ENCODE peak calls at places on chromosomes 7 and 10, in five cellular contexts. G is PC-3, Q is left ventricle myocardium inferior, W is fibroblast of lung, R is tibial artery. S is an unnamed sample. For H3K36me3 and H3K9me3, the result is how much of the 10 kb centered on the place peaks cover.

GRCh38 chr7:18555120-18555519 is 59.6 kb downstream of the HDAC9 start:
- DNase-seq in R (no peak), Q (no peak), G (no peak), W (no peak), S (no peak)

GRCh38 chr7:32217841-32218467 is 147.7 kb upstream of the PDE1C start:
- DNase-seq in Q (no peak), R (no peak), W (no peak), G (no peak), S (no peak)

GRCh38 chr10:73439055-73439454 is 5.7 kb upstream of the MSS51 start:
- DNase-seq in G (no peak), W (peak), Q (no peak), R (no peak), S (no peak)

GRCh38 chr10:122461367-122461728 is at the start of gene HTRA1:
- DNase-seq in R (peak), W (peak), Q (peak), G (peak), S (peak)

GRCh38 chr10:114199239-114199638 is 20.1 kb downstream of the TDRD1 start:
- DNase-seq in R (no peak), W (no peak), G (no peak), Q (no peak), S (no peak)

GRCh38 chr7:30027065-30027456 is 559 bp upstream of the FKBP14 start:
- DNase-seq in Q (no peak), W (no peak), G (peak), R (no peak), S (peak)

GRCh38 chr7:114921636-114922150 is at the start of gene MDFIC:
- DNase-seq in R (no peak), G (no peak), W (no peak), Q (no peak), S (peak)

GRCh38 chr7:76997381-76998262 is 34.5 kb downstream of the SPDYE17 start:
- DNase-seq in G (no peak), Q (no peak), R (no peak), W (no peak), S (no peak)

GRCh38 chr7:84336303-84336702 is 141.7 kb upstream of the SEMA3A start:
- DNase-seq in G (no peak), W (peak), Q (no peak), R (no peak), S (no peak)

GRCh38 chr7:139453673-139454321 is 29.7 kb downstream of the KLRG2 start:
- DNase-seq in W (no peak), R (no peak), Q (no peak), G (no peak), S (no peak)

GRCh38 chr7:90412458-90413184 is 9.4 kb downstream of the CLDN12 start:
- DNase-seq in Q (no peak), R (no peak), W (peak), G (peak), S (no peak)

GRCh38 chr7:96169439-96169838 is 152.5 kb downstream of the SLC25A13 start:
- DNase-seq in G (no peak), W (peak), Q (no peak), R (no peak), S (no peak)

GRCh38 chr7:31058122-31058521 is 6.0 kb downstream of the ADCYAP1R1 start:
- DNase-seq in W (no peak), Q (no peak), G (peak), R (no peak), S (no peak)

GRCh38 chr10:6225263-6225814 is 22.6 kb downstream of the PFKFB3 start:
- DNase-seq in G (no peak), Q (no peak), W (no peak), R (no peak), S (no peak)

GRCh38 chr7:149772821-149773425 is 465 bp downstream of the ZNF467 start:
- DNase-seq in R (no peak), W (no peak), G (peak), Q (no peak), S (no peak)

GRCh38 chr7:28630350-28630749 is 218.0 kb downstream of the CREB5 start:
- DNase-seq in Q (no peak), G (no peak), W (peak), R (no peak), S (no peak)

GRCh38 chr7:19024261-19024660 is 93.2 kb downstream of the TWIST1 start:
- DNase-seq in Q (no peak), G (peak), W (peak), R (no peak), S (no peak)

GRCh38 chr10:22252801-22253577 is 35.2 kb upstream of the EBLN1 start:
- DNase-seq in G (no peak), Q (peak), W (peak), R (peak), S (no peak)

GRCh38 chr7:120857558-120858298 is at the start of gene TSPAN12:
- DNase-seq in G (peak), R (peak), Q (peak), W (peak), S (peak)

GRCh38 chr10:59360605-59361515 is 1.5 kb downstream of the FAM13C start:
- DNase-seq in Q (no peak), W (no peak), G (no peak), R (no peak), S (no peak)

GRCh38 chr7:130127404-130128395 is 57.4 kb downstream of the KLHDC10 start:
- DNase-seq in Q (no peak), G (no peak), W (peak), R (no peak), S (no peak)

GRCh38 chr10:54372164-54372563 is 428.9 kb downstream of the PCDH15 start:
- DNase-seq in W (no peak), R (no peak), G (no peak), Q (no peak), S (no peak)

GRCh38 chr7:33661430-33662160 is 243.7 kb upstream of the BMPER start:
- DNase-seq in R (no peak), W (no peak), Q (no peak), G (no peak), S (no peak)

GRCh38 chr10:23253780-23254179 is 61.7 kb downstream of the PTF1A start:
- DNase-seq in G (no peak), W (no peak), Q (no peak), R (no peak), S (no peak)

GRCh38 chr10:119161680-119162079 is 3.8 kb downstream of the SFXN4 start:
- DNase-seq in R (no peak), W (peak), G (peak), Q (no peak), S (no peak)

GRCh38 chr10:16735626-16736025 is 81.6 kb downstream of the RSU1 start:
- DNase-seq in G (no peak), R (no peak), Q (no peak), W (no peak), S (no peak)

GRCh38 chr10:75042292-75042974 is 69.0 kb upstream of the SAMD8 start:
- DNase-seq in G (peak), Q (no peak), W (peak), R (no peak), S (no peak)

GRCh38 chr7:48183370-48183743 is 12.1 kb downstream of the ABCA13 start:
- DNase-seq in W (no peak), Q (no peak), R (no peak), G (no peak), S (no peak)

GRCh38 chr7:27251513-27252306 is 9.1 kb downstream of the EVX1 start:
- DNase-seq in R (no peak), Q (no peak), G (no peak), W (no peak), S (no peak)

GRCh38 chr7:27248911-27249723 is 6.5 kb downstream of the EVX1 start:
- DNase-seq in R (no peak), Q (no peak), W (no peak), G (no peak), S (peak)

GRCh38 chr7:27249724-27250636 is 7.4 kb downstream of the EVX1 start:
- DNase-seq in R (no peak), W (no peak), Q (no peak), G (no peak), S (no peak)

GRCh38 chr7:27252935-27253333 is 10.3 kb downstream of the EVX1 start:
- DNase-seq in G (no peak), Q (no peak), R (no peak), W (no peak), S (no peak)

DNA sequence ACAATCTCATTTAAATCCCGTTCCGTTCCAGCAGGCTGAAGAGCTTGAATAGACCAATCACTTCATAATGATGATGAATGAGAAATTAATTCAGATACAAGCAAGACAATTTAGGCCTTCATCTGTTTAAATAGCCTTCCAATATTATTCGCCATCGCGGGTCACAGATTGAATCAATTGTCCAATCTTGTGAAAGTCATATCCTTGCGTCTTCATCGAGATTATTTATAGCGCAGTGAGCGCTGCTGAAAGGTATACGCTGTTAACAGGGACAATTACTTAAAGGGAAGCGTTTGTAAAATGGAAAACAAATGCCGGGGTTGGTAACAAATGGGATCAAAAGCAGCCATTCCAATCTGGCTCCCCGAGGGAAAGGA is 8.5 kb downstream of the EVX1 start:
- DNase-seq in Q (no peak), G (no peak), R (no peak), W (no peak), S (no peak)
- H3K4me3 ChIP-seq in Q (peak), G (no peak), R (peak), W (no peak), S (no peak)

DNA sequence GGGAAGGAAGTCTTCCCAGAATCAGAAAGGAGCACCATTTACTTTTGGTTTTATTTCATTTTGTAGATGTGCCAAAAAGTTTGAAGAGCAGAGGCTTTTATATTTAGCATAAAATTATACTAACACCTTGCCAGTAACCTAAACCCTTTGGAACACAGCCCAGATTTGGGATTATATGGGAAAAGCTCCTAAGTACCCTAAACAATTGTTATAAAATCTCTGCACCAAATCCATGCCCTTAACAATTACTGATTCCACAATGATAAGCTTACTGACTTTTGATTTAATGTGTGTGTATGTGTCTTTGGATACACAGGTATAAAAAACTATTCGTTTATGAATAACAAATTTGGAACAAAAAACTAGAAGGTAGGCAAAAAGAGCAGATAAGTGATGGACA is 39.0 kb upstream of the TMEM229A start:
- DNase-seq in W (peak), G (peak), Q (no peak), R (no peak), S (no peak)
- H3K36me3 ChIP-seq in W (under half), G (under half), Q (under half), R (under half), S (under half)

GRCh38 chr7:64997164-64997908 is 6.5 kb upstream of the ZNF117 start:
- DNase-seq in Q (no peak), W (no peak), R (no peak), G (no peak), S (no peak)
- H3K9me3 ChIP-seq in Q (half or more), W (under half), R (under half), G (under half), S (half or more)

GRCh38 chr10:132714096-132714721 is 71.7 kb downstream of the NKX6-2 start:
- DNase-seq in Q (peak), W (no peak), G (no peak), R (no peak), S (no peak)
- H3K4me3 ChIP-seq in Q (no peak), W (no peak), G (no peak), R (no peak), S (no peak)

DNA sequence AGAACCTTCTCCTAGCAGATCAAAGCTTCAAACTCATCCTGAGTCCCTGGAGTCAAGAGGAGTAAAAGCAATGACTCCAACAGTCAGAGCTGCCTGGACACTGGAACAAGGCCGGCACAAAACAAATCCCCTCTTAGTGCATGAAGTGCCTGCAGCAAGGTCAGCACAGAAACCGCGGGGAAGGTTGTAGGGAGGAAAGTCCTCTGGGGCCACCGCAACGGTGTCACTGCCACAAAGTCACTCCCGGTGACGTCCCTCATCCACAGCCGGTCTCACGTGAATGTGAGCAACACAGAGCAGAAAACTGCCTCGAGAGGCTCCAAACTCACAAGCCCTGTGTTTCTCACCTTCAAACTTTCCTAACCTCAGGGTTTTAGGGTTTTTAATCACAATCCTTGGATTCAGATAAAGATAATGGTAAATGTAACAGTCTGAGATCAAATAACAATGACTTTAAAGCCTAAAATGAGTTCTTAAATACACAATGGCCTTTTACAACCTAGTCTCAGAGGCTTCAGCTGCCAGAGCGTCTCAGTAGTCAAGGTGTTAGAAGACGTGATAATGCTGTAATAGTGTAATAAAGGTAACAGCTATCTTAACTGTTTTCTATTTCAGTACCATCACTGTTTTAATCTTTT is 274.3 kb downstream of the ZMYND11 start:
- DNase-seq in W (no peak), Q (peak), G (no peak), R (no peak), S (no peak)
- H3K36me3 ChIP-seq in W (under half), Q (under half), G (under half), R (under half), S (under half)

GRCh38 chr7:43441217-43441616 is 141.7 kb upstream of the STK17A start:
- DNase-seq in Q (no peak), W (no peak), R (no peak), G (no peak), S (no peak)

GRCh38 chr7:43444711-43445578 is 138.0 kb upstream of the STK17A start:
- DNase-seq in Q (no peak), R (no peak), G (no peak), W (no peak), S (no peak)

GRCh38 chr7:43443380-43443779 is 139.5 kb upstream of the STK17A start:
- DNase-seq in W (no peak), Q (no peak), G (no peak), R (no peak), S (no peak)

GRCh38 chr7:43438897-43439479 is 143.9 kb upstream of the STK17A start:
- DNase-seq in Q (no peak), G (no peak), W (no peak), R (no peak), S (no peak)

GRCh38 chr7:43439631-43440401 is 143.1 kb upstream of the STK17A start:
- DNase-seq in R (no peak), G (peak), Q (no peak), W (peak), S (peak)
- H3K9me3 ChIP-seq in R (under half), G (under half), Q (under half), W (under half), S (under half)

GRCh38 chr10:3806603-3807002 is 21.6 kb upstream of the KLF6 start:
- DNase-seq in Q (no peak), R (no peak), W (peak), G (peak), S (peak)

GRCh38 chr10:3807221-3807927 is 22.4 kb upstream of the KLF6 start:
- DNase-seq in W (no peak), R (no peak), Q (no peak), G (no peak), S (peak)

GRCh38 chr10:3803884-3804741 is 19.1 kb upstream of the KLF6 start:
- DNase-seq in R (no peak), Q (no peak), W (no peak), G (no peak), S (no peak)

GRCh38 chr10:3805227-3805790 is 20.3 kb upstream of the KLF6 start:
- DNase-seq in G (peak), W (peak), Q (no peak), R (no peak), S (peak)

DNA sequence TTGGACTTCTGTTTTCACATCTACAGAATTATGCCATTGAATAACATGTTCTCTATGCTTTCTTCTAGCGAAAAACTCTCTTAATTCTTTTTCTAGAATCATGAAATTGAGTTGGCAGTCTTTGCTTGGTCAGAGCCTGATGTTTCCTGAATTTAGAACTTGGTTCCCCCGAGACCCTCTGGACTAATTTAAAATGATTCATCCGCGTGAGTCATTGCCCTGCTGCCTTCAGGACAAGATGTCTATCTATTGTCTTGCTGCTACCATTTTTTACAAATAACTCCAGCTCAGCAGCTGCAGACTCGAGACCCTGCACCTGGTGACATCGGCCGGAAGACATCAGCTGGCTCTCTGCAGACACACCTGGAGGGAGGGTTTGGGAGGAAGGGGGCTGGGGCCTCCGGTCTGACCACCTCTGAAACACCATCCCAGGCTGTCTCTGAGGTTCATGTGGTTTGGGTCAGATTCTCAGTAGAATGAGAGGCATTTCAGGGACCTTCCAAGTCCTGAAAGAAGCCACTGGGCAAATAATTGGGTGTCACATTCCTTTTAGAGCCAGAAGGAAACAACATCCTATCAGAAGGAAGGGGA is 20.9 kb upstream of the KLF6 start:
- DNase-seq in G (peak), Q (peak), R (peak), W (peak), S (peak)
- H3K4me3 ChIP-seq in G (peak), Q (peak), R (no peak), W (no peak), S (peak)